ENCODE peak calls at places on chromosomes 2 and 18, in nine cellular contexts. N is right atrium auricular region, R is colonic mucosa, D is psoas muscle, B is cardiac muscle cell, H is mammary epithelial cell, O is pancreas, Y is A549, V is esophagus muscularis mucosa. L is an unnamed sample. For H3K4me1, the result is how much of the 10 kb centered on the place peaks cover.

GRCh38 chr2:208384637-208385036 is 22.0 kb upstream of the PTH2R start:
- DNase-seq in N (no peak), R (no peak), D (no peak), B (no peak), H (no peak), O (no peak), Y (no peak), V (no peak), L (no peak)

GRCh38 chr2:238739668-238740067 is 108.2 kb upstream of the TWIST2 start:
- DNase-seq in N (no peak), R (no peak), D (no peak), B (no peak), H (no peak), O (no peak), Y (no peak), V (peak), L (no peak)

GRCh38 chr2:112634874-112635157 is 10.9 kb upstream of the SLC20A1 start:
- DNase-seq in N (peak), R (no peak), D (no peak), B (no peak), H (no peak), O (peak), Y (no peak), V (no peak), L (no peak)

GRCh38 chr2:72998234-72998651 is 73.3 kb downstream of the SFXN5 start:
- DNase-seq in N (peak), R (no peak), D (no peak), B (no peak), H (no peak), O (no peak), Y (no peak), V (no peak), L (peak)

GRCh38 chr2:26442707-26443106 is 35.2 kb downstream of the OTOF start:
- DNase-seq in N (no peak), R (no peak), D (no peak), B (no peak), H (no peak), O (no peak), Y (no peak), V (peak), L (no peak)

GRCh38 chr2:69780907-69781306 is 39.0 kb downstream of the ANXA4 start:
- DNase-seq in N (peak), R (no peak), D (no peak), B (no peak), H (no peak), O (no peak), Y (no peak), V (peak), L (no peak)

GRCh38 chr2:173749315-173749714 is 215.9 kb downstream of the SP3 start:
- DNase-seq in N (no peak), R (no peak), D (no peak), B (peak), H (peak), O (no peak), Y (peak), V (no peak), L (no peak)

GRCh38 chr18:58338961-58339722 is 289.7 kb downstream of the ALPK2 start:
- DNase-seq in N (no peak), R (no peak), D (no peak), B (peak), H (no peak), O (no peak), Y (no peak), V (peak), L (peak)

GRCh38 chr2:118190365-118190916 is 102.2 kb downstream of the INSIG2 start:
- DNase-seq in N (no peak), R (no peak), D (no peak), B (no peak), H (no peak), O (no peak), Y (no peak), V (no peak), L (no peak)

GRCh38 chr2:46801731-46802664 is 113.6 kb downstream of the MCFD2 start:
- DNase-seq in N (peak), R (no peak), D (no peak), B (no peak), H (peak), O (no peak), Y (no peak), V (peak), L (no peak)

GRCh38 chr2:211845346-211846030 is 693.1 kb downstream of the ERBB4 start:
- DNase-seq in N (no peak), R (no peak), D (no peak), B (no peak), H (no peak), O (no peak), Y (no peak), V (no peak), L (no peak)

GRCh38 chr2:20972110-20972509 is 71.8 kb downstream of the APOB start:
- DNase-seq in N (no peak), R (no peak), D (no peak), B (no peak), H (no peak), O (no peak), Y (no peak), V (no peak), L (no peak)

GRCh38 chr2:98188351-98189046 is 101.5 kb downstream of the VWA3B start:
- DNase-seq in N (no peak), R (no peak), D (no peak), B (no peak), H (peak), O (no peak), Y (no peak), V (no peak), L (no peak)

GRCh38 chr2:28895189-28895893 is 874 bp downstream of the WDR43 start:
- DNase-seq in N (no peak), R (peak), D (peak), B (peak), H (peak), O (peak), Y (peak), V (no peak), L (peak)

GRCh38 chr2:15665067-15665942 is 73.6 kb downstream of the DDX1 start:
- DNase-seq in N (no peak), R (peak), D (no peak), B (no peak), H (no peak), O (no peak), Y (no peak), V (no peak), L (peak)

GRCh38 chr2:127074358-127074757 is 32.6 kb downstream of the BIN1 start:
- DNase-seq in N (no peak), R (no peak), D (peak), B (no peak), H (no peak), O (no peak), Y (no peak), V (no peak), L (no peak)

GRCh38 chr2:234330902-234331301 is 166.0 kb downstream of the ARL4C start:
- DNase-seq in N (no peak), R (peak), D (no peak), B (no peak), H (no peak), O (no peak), Y (no peak), V (peak), L (no peak)

GRCh38 chr2:63628543-63628942 is 39.8 kb downstream of the MDH1 start:
- DNase-seq in N (no peak), R (no peak), D (no peak), B (no peak), H (no peak), O (no peak), Y (no peak), V (no peak), L (no peak)

GRCh38 chr2:200625958-200626363 is 40.1 kb downstream of the AOX1 start:
- DNase-seq in N (no peak), R (no peak), D (no peak), B (no peak), H (no peak), O (no peak), Y (no peak), V (no peak), L (no peak)

GRCh38 chr2:236169151-236169721 is 1.1 kb upstream of the GBX2 start:
- DNase-seq in N (no peak), R (no peak), D (no peak), B (no peak), H (no peak), O (no peak), Y (no peak), V (no peak), L (peak)

GRCh38 chr2:202831241-202831997 is 40.1 kb downstream of the ICA1L start:
- DNase-seq in N (no peak), R (peak), D (no peak), B (peak), H (peak), O (no peak), Y (peak), V (no peak), L (peak)

GRCh38 chr2:119242276-119243119 is 18.9 kb downstream of the STEAP3 start:
- DNase-seq in N (no peak), R (no peak), D (no peak), B (no peak), H (no peak), O (no peak), Y (no peak), V (no peak), L (no peak)

GRCh38 chr2:10242998-10243925 is 59.4 kb upstream of the HPCAL1 start:
- DNase-seq in N (no peak), R (no peak), D (no peak), B (no peak), H (no peak), O (peak), Y (no peak), V (no peak), L (no peak)

GRCh38 chr2:170530284-170530745 is 184.8 kb upstream of the SP5 start:
- DNase-seq in N (peak), R (peak), D (peak), B (peak), H (no peak), O (peak), Y (peak), V (peak), L (peak)

GRCh38 chr2:214127178-214127970 is 283.5 kb upstream of the VWC2L start:
- DNase-seq in N (no peak), R (no peak), D (peak), B (no peak), H (peak), O (no peak), Y (no peak), V (no peak), L (no peak)

GRCh38 chr2:63614983-63615945 is 26.5 kb downstream of the MDH1 start:
- DNase-seq in N (no peak), R (no peak), D (no peak), B (peak), H (peak), O (no peak), Y (no peak), V (no peak), L (peak)

GRCh38 chr2:212646698-212647097 is 108.1 kb upstream of the ERBB4 start:
- DNase-seq in N (no peak), R (no peak), D (no peak), B (no peak), H (peak), O (no peak), Y (no peak), V (no peak), L (no peak)

GRCh38 chr2:221517362-221518121 is 54.6 kb downstream of the EPHA4 start:
- DNase-seq in N (peak), R (peak), D (peak), B (no peak), H (no peak), O (no peak), Y (no peak), V (peak), L (no peak)

GRCh38 chr2:176781570-176782217 is 430.9 kb upstream of the HNRNPA3 start:
- DNase-seq in N (no peak), R (no peak), D (no peak), B (no peak), H (no peak), O (no peak), Y (no peak), V (no peak), L (no peak)

GRCh38 chr18:581106-581505 is 926 bp downstream of the CETN1 start:
- DNase-seq in N (no peak), R (no peak), D (no peak), B (peak), H (no peak), O (no peak), Y (no peak), V (no peak), L (no peak)

DNA sequence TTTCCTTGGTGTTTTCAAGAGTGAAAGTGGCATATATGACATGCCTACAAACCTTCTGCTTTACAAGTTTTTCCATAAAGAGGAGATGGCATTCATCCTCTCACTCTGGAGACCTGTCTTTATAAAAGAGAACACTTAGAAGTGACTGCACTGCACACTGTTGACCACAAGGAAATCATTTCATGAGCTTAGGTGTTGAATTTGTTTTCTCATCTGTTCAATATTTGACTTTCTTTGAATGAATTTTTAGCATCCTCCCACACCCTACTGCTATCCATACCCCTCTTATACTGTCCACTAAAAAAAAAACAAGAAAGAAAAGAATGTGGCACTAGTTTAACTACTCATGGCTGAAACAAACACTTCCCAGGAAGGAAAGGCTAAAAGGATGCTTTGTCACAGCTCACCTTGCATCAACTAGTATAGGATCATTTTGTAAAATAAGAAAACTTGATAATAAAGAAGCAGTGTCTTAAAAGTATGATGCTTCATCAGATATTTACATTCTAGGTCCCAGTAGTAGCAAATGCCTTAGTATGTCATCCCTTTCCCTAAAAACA is 83.0 kb downstream of the ACVR1 start:
- DNase-seq in N (no peak), R (no peak), D (no peak), B (no peak), H (no peak), O (no peak), Y (no peak), V (no peak), L (no peak)
- TF ChIP-seq CTCF in N (no peak), R (peak), D (peak), B (peak), H (peak), O (no peak), Y (no peak), V (peak), L (peak)

DNA sequence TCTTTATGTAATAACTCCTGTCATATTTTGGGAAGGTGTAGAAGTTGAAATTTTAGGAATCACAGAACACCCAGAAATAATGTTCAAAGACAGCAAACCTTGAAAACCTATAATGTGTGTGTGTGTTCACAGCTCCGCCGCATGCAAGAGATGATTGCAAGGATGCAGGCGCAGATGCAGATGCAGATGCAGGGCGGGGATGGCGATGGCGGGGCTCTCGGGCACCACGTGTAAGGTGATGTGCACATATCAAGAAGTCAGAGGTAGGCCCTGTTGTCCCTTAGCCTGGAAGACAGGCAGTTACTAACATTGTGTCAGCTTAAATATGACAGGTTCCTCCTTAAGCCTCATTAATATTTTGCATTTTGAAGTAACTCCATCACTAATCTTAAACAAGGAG is 6.1 kb upstream of the FARP2 start:
- DNase-seq in N (no peak), R (no peak), D (no peak), B (no peak), H (no peak), O (no peak), Y (no peak), V (no peak), L (no peak)
- H3K4me1 ChIP-seq in N (under half), R (under half), D (under half), B (under half), H (under half), O (under half), Y (half or more), V (under half), L (under half)

GRCh38 chr2:152505495-152505906 is 170.5 kb downstream of the FMNL2 start:
- DNase-seq in N (peak), R (no peak), D (peak), B (no peak), H (peak), O (no peak), Y (peak), V (no peak), L (no peak)

GRCh38 chr2:152508446-152508845 is 173.5 kb downstream of the FMNL2 start:
- DNase-seq in N (no peak), R (no peak), D (no peak), B (peak), H (peak), O (no peak), Y (no peak), V (no peak), L (no peak)

GRCh38 chr2:152507941-152508340 is 173.0 kb downstream of the FMNL2 start:
- DNase-seq in N (no peak), R (no peak), D (no peak), B (no peak), H (no peak), O (no peak), Y (no peak), V (no peak), L (no peak)

GRCh38 chr2:152506843-152507242 is 171.9 kb downstream of the FMNL2 start:
- DNase-seq in N (no peak), R (no peak), D (no peak), B (no peak), H (peak), O (no peak), Y (no peak), V (no peak), L (no peak)

GRCh38 chr2:152504618-152505017 is 169.6 kb downstream of the FMNL2 start:
- DNase-seq in N (no peak), R (no peak), D (no peak), B (no peak), H (no peak), O (no peak), Y (peak), V (no peak), L (no peak)
- TF ChIP-seq CTCF in N (no peak), R (no peak), D (no peak), B (no peak), H (no peak), O (no peak), Y (no peak), V (no peak), L (no peak)

DNA sequence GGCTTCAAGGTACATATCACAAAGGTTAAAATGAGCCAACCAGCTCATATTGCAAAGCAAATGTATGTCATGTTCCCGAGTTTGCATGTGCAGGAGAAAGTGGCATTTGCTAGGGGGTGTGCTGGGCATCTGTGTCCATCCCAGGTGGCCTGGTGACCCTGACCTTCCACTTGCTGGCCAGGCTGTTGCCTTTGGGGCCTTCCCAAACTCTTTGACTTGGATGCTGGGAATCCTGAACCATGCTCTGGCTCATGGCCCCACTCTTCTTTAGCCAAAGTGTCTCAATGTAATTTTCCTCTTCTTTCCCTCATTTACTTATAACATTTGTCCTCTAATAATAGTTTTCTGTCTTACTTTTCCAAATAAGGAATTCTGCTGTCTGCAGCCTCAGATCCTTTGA is 64.2 kb downstream of the MTCL1 start:
- DNase-seq in N (no peak), R (no peak), D (no peak), B (no peak), H (no peak), O (no peak), Y (no peak), V (no peak), L (no peak)
- H3K4me1 ChIP-seq in N (under half), R (under half), D (under half), B (under half), H (under half), O (under half), Y (half or more), V (under half), L (under half)

GRCh38 chr2:132731431-132731830 is 61.4 kb upstream of the LYPD1 start:
- DNase-seq in N (no peak), R (no peak), D (no peak), B (no peak), H (peak), O (no peak), Y (no peak), V (no peak), L (no peak)

GRCh38 chr2:132729572-132729971 is 59.6 kb upstream of the LYPD1 start:
- DNase-seq in N (no peak), R (no peak), D (no peak), B (no peak), H (no peak), O (no peak), Y (no peak), V (peak), L (no peak)

GRCh38 chr2:132736059-132736458 is 66.1 kb upstream of the LYPD1 start:
- DNase-seq in N (no peak), R (no peak), D (no peak), B (no peak), H (no peak), O (no peak), Y (no peak), V (peak), L (no peak)

DNA sequence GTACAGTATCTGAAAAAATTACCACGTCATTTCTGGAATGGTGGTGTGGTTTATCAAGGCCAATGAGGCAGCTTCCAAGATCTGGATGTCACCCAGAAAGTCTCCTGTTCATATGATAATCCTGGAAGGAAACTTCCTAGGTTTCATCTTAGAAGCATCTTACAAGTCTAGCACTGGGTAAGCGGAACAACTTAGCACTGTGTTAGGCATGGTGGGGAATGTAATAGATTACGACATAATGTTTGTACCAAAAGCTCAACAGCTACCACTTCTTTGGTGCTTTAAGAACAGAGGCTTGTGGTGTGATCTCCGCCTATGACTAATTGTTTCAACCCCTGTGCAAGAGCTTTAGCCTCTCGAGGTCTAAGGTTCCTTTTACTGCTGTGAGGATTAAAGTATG is 63.1 kb upstream of the LYPD1 start:
- DNase-seq in N (no peak), R (no peak), D (no peak), B (no peak), H (no peak), O (no peak), Y (no peak), V (peak), L (no peak)
- TF ChIP-seq CTCF in N (no peak), R (no peak), D (no peak), B (no peak), H (no peak), O (no peak), Y (no peak), V (no peak), L (no peak)